ENCODE peak calls at places on chromosome 5, in six cellular contexts. P is tibial artery, Q is brain microvascular endothelial cell, C is left ventricle myocardium inferior, I is astrocyte of the cerebellum, T is lower lobe of right lung. X is an unnamed sample.

GRCh38 chr5:126680215-126680817 is 79.6 kb downstream of the PHAX start:
- DNase-seq in P (no peak), I (no peak), T (no peak), C (no peak), Q (peak; percentile 32), X (no peak)

GRCh38 chr5:128711216-128711615 is 173.2 kb upstream of the FBN2 start:
- DNase-seq in T (no peak), I (no peak), Q (no peak), C (no peak), P (no peak), X (no peak)

GRCh38 chr5:63697811-63698210 is 264.4 kb downstream of the HTR1A start:
- DNase-seq in I (no peak), Q (no peak), C (no peak), P (no peak), T (no peak), X (no peak)

GRCh38 chr5:172450861-172451695 is 3.2 kb downstream of the SH3PXD2B start:
- DNase-seq in T (no peak), C (no peak), I (no peak), P (no peak), Q (no peak), X (peak; percentile 63)

GRCh38 chr5:78907255-78907886 is 77.7 kb downstream of the ARSB start:
- DNase-seq in P (peak; percentile 62), Q (peak; percentile 92), T (no peak), C (peak; percentile 32), I (peak; percentile 97), X (no peak)

GRCh38 chr5:167389537-167389936 is 901.9 kb upstream of the WWC1 start:
- DNase-seq in Q (no peak), P (no peak), C (no peak), T (no peak), I (no peak), X (no peak)

GRCh38 chr5:132001647-132002561 is 9.6 kb downstream of the ACSL6 start:
- DNase-seq in P (no peak), Q (peak; percentile 43), T (peak; percentile 28), I (no peak), C (no peak), X (peak; percentile 65)

GRCh38 chr5:53002491-53002890 is 13.3 kb downstream of the ITGA2 start:
- DNase-seq in C (no peak), T (no peak), P (no peak), Q (no peak), I (no peak), X (no peak)

GRCh38 chr5:73596705-73597328 is 29.2 kb upstream of the ARHGEF28 start:
- DNase-seq in I (no peak), Q (peak; percentile 49), C (no peak), T (no peak), P (no peak), X (peak; percentile 71)

GRCh38 chr5:32027717-32028321 is 146.3 kb downstream of the GOLPH3 start:
- DNase-seq in C (peak; percentile 67), T (no peak), Q (peak; percentile 98), I (peak; percentile 96), P (peak; percentile 86), X (peak; percentile 39)

GRCh38 chr5:151471276-151471675 is 23.9 kb downstream of the SLC36A1 start:
- DNase-seq in T (no peak), C (no peak), Q (no peak), P (no peak), I (no peak), X (no peak)

GRCh38 chr5:125372694-125373621 is 626.5 kb upstream of the ZNF608 start:
- DNase-seq in I (peak; percentile 28), C (no peak), P (no peak), Q (peak; percentile 63), T (no peak), X (no peak)

GRCh38 chr5:18195910-18196309 is 561.6 kb downstream of the TAF11L14 start:
- DNase-seq in P (no peak), Q (no peak), T (no peak), C (no peak), I (no peak), X (no peak)

DNA sequence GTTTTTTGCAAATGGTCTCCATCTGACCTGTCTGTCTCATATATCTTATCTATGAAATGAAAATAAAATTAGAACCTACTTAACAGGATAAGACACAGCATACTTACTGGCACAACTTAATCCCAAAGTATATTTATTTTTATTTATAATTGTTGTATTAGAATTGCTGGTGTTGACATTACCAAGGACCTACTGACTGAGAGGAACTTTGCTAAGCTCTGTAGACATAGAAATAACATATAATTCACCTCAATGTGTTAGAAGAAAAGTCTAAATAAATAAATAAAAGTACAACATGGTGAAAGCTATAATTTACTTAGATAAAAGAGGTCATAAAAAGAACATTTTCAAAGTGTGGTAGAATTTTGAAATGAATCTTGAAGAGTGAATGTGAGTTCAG is 1650.5 kb upstream of the NUDT12 start:
- DNase-seq in Q (no peak), C (no peak), I (no peak), T (no peak), P (no peak), X (no peak)
- TF ChIP-seq CTCF in Q (no peak), C (no peak), I (no peak), T (no peak), P (no peak), X (no peak)

GRCh38 chr5:173835131-173835530 is 53.0 kb upstream of the CPEB4 start:
- DNase-seq in T (no peak), Q (no peak), C (no peak), I (no peak), P (no peak), X (no peak)

GRCh38 chr5:173835662-173836061 is 52.5 kb upstream of the CPEB4 start:
- DNase-seq in T (no peak), C (no peak), Q (no peak), P (no peak), I (no peak), X (no peak)

GRCh38 chr5:173840111-173840983 is 47.8 kb upstream of the CPEB4 start:
- DNase-seq in C (no peak), P (no peak), I (no peak), T (no peak), Q (no peak), X (no peak)

GRCh38 chr5:173839117-173839713 is 48.9 kb upstream of the CPEB4 start:
- DNase-seq in Q (no peak), I (no peak), T (no peak), C (no peak), P (no peak), X (no peak)

GRCh38 chr5:173837654-173838053 is 50.5 kb upstream of the CPEB4 start:
- DNase-seq in I (no peak), Q (no peak), P (no peak), C (no peak), T (no peak), X (no peak)
- TF ChIP-seq CTCF in I (no peak), Q (no peak), P (no peak), C (no peak), T (no peak), X (no peak)

GRCh38 chr5:178836628-178837027 is 23.1 kb upstream of the ZNF354B start:
- DNase-seq in I (no peak), Q (no peak), T (no peak), C (no peak), P (no peak), X (no peak)

DNA sequence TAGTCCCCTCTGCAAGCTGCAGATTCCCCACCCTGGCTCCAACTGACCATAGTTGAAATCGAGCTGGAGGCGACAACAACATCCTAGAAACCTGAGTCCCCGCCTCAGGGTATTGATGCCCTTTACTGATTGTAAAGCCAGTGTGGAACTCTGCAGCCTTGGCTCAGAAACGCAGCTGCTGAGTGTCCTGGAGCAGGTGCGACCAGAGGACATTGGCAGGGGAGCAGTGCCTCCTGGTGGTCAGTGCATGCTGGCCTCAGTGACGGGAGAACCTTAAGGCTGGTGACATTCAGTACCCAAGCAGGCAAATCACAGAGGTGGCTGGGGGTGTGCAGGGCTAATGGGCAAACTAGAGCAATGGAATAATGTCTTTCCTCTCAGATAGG is 20.4 kb upstream of the ZNF354B start:
- DNase-seq in Q (peak; percentile 41), P (no peak), T (peak; percentile 77), C (peak; percentile 52), I (no peak), X (peak; percentile 27)
- TF ChIP-seq CTCF in Q (peak; percentile 49), P (peak; percentile 40), T (peak; percentile 65), C (peak; percentile 66), I (no peak), X (no peak)

DNA sequence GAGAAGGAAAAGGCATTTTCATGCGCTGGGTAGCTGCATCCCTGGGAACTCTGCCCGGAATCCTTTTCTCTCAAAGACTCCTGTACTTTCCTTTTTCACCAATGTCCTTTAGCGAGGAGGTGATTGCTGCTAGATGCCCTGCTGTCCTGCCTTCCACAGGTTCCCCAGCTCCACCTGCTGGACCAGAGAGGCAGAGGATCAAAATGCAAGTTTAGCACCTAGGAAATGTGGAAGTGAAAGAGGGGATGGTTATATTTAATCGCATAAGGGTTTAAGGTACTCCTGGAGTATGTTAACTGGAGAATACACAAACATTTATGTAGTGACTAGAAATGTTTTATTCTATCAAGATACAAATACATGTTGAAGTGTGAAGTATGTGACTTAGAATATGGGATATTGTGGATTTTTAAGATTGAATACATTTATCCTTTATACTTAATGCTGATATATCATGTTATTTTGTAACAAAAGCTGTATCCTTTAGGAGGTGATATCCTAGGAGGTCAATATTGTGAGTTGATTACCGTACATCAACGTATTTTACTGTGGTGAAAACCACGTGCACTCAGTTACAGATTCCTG is 145.8 kb downstream of the ARHGAP26 start:
- DNase-seq in C (no peak), I (no peak), T (no peak), Q (no peak), P (no peak), X (peak; percentile 66)
- TF ChIP-seq CTCF in C (peak; percentile 63), I (peak; percentile 92), T (peak; percentile 46), Q (peak; percentile 87), P (no peak), X (peak; percentile 64)

GRCh38 chr5:122924719-122925395 is 79.4 kb downstream of the SNX24 start:
- DNase-seq in C (no peak), I (no peak), T (no peak), P (no peak), Q (no peak), X (no peak)

GRCh38 chr5:122929001-122929400 is 83.6 kb downstream of the SNX24 start:
- DNase-seq in I (no peak), P (no peak), C (no peak), T (no peak), Q (no peak), X (no peak)

GRCh38 chr5:122924203-122924602 is 78.8 kb downstream of the SNX24 start:
- DNase-seq in T (no peak), P (no peak), Q (no peak), C (no peak), I (no peak), X (no peak)

GRCh38 chr5:122933926-122934325 is 88.5 kb downstream of the SNX24 start:
- DNase-seq in I (no peak), P (no peak), C (no peak), T (no peak), Q (no peak), X (no peak)

GRCh38 chr5:122929980-122930379 is 84.6 kb downstream of the SNX24 start:
- DNase-seq in T (no peak), I (no peak), P (no peak), C (no peak), Q (no peak), X (no peak)
- TF ChIP-seq CTCF in T (no peak), I (no peak), P (no peak), C (no peak), Q (no peak), X (no peak)

DNA sequence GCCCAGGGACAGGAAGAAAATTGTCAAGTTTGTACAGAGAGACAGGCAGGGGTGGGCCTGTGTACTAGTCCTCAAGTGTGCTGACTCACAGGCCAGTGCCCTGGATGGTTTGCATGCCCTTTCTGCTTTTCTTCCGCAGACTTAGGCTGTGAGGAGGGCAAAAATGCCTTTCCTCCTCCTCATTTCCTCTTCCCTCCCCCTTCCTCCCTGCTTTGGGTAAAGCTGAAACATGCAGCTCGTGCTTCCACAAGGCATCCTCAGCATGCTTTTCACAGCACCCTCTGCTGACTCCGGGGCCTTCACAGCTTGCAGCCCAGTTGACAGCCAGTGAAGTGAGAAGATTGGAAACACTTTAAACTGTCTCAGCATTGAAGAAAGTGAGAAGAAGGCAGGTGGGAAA is 138.6 kb downstream of the GRIA1 start:
- DNase-seq in C (peak; percentile 18), Q (peak; percentile 95), P (peak; percentile 49), T (peak; percentile 47), I (peak; percentile 66), X (peak; percentile 29)
- TF ChIP-seq CTCF in C (peak; percentile 34), Q (peak; percentile 81), P (peak; percentile 20), T (peak; percentile 12), I (peak; percentile 65), X (no peak)